ENCODE peak calls at places on chromosomes 13 and 19, in six cellular contexts. U is DND-41; G is CD8-positive, alpha-beta memory T cell; O is dorsolateral prefrontal cortex; D is tibial nerve; H is IMR-90. X is an unnamed sample.

GRCh38 chr19:17996826-17997316 is 11.1 kb upstream of the ARRDC2 start:
- DNase-seq in U (peak; percentile 78), G (peak; percentile 76), O (peak; percentile 86), D (peak; percentile 80), H (peak; percentile 52), X (peak; percentile 82)

GRCh38 chr19:2462635-2463421 is 6.1 kb upstream of the LMNB2 start:
- DNase-seq in U (no peak), G (no peak), O (peak; percentile 89), D (peak; percentile 66), H (peak; percentile 96), X (no peak)

GRCh38 chr13:32638739-32639138 is 52.5 kb downstream of the PDS5B start:
- DNase-seq in U (no peak), G (no peak), O (no peak), D (no peak), H (no peak), X (no peak)

GRCh38 chr13:32454886-32455593 is 27.1 kb upstream of the N4BP2L1 start:
- DNase-seq in U (no peak), G (no peak), O (no peak), D (no peak), H (no peak), X (no peak)

GRCh38 chr13:105735269-105735668 is 800.2 kb downstream of the EFNB2 start:
- DNase-seq in U (peak; percentile 90), G (no peak), O (no peak), D (no peak), H (no peak), X (no peak)

GRCh38 chr19:5030822-5031221 is 61.9 kb downstream of the KDM4B start:
- DNase-seq in U (no peak), G (no peak), O (no peak), D (no peak), H (no peak), X (no peak)

GRCh38 chr19:15296353-15296752 is 36.0 kb downstream of the BRD4 start:
- DNase-seq in U (no peak), G (no peak), O (no peak), D (no peak), H (no peak), X (no peak)

GRCh38 chr19:17337675-17338439 is 504 bp downstream of the GTPBP3 start:
- DNase-seq in U (peak; percentile 52), G (no peak), O (no peak), D (no peak), H (no peak), X (no peak)

GRCh38 chr19:36256064-36256463 is 41.2 kb downstream of the ZNF146 start:
- DNase-seq in U (no peak), G (no peak), O (no peak), D (no peak), H (no peak), X (no peak)

GRCh38 chr19:13093407-13094284 is 9.0 kb downstream of the LYL1 start:
- DNase-seq in U (peak; percentile 83), G (peak; percentile 70), O (peak; percentile 89), D (peak; percentile 60), H (peak; percentile 78), X (peak; percentile 67)

GRCh38 chr19:17347877-17348276 is 10.5 kb downstream of the GTPBP3 start:
- DNase-seq in U (no peak), G (no peak), O (no peak), D (no peak), H (no peak), X (no peak)

GRCh38 chr13:91347996-91348905 is 764 bp downstream of the MIR17HG start:
- DNase-seq in U (peak; percentile 56), G (peak; percentile 74), O (no peak), D (peak; percentile 20), H (no peak), X (peak; percentile 58)

GRCh38 chr19:33515921-33516320 is 5.7 kb downstream of the PEPD start:
- DNase-seq in U (no peak), G (no peak), O (no peak), D (no peak), H (no peak), X (no peak)

GRCh38 chr13:28220166-28220565 is 81.8 kb downstream of the PAN3 start:
- DNase-seq in U (no peak), G (no peak), O (no peak), D (no peak), H (peak; percentile 46), X (no peak)

GRCh38 chr13:36148436-36148835 is 17.3 kb upstream of the DCLK1 start:
- DNase-seq in U (no peak), G (no peak), O (no peak), D (no peak), H (no peak), X (no peak)

GRCh38 chr19:6476155-6476895 is 5.3 kb downstream of the DENND1C start:
- DNase-seq in U (peak; percentile 63), G (peak; percentile 55), O (peak; percentile 69), D (no peak), H (peak; percentile 10), X (peak; percentile 60)

GRCh38 chr19:13007292-13008045 is 12.2 kb downstream of the NFIX start:
- DNase-seq in U (no peak), G (no peak), O (no peak), D (no peak), H (no peak), X (no peak)

DNA sequence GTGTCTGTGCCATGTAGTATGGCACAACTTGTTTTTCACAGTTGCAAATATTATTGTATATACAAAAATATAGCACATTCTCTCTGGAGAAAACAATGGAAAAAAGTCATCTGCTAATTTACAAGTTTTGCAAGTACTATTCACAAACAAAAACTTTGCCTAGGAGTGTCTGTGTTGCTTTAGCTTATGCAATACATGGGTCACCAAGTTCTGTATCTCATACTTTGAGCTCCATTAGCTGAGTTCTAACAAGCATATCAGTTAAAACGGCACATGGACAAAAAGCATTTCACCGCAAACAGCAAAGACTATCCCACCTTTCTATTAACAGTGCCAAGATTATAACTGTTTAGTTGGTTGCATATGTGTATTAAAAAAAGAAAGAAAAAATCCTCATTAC is 4.6 kb downstream of the SPRY2 start:
- DNase-seq in U (no peak), G (no peak), O (no peak), D (no peak), H (peak; percentile 18), X (no peak)
- H3K4me3 ChIP-seq in U (no peak overlapping the region), G (no peak overlapping the region), O (peak overlapping the region; percentile 97), D (peak overlapping the region; percentile 71), H (no peak overlapping the region), X (no peak overlapping the region)

DNA sequence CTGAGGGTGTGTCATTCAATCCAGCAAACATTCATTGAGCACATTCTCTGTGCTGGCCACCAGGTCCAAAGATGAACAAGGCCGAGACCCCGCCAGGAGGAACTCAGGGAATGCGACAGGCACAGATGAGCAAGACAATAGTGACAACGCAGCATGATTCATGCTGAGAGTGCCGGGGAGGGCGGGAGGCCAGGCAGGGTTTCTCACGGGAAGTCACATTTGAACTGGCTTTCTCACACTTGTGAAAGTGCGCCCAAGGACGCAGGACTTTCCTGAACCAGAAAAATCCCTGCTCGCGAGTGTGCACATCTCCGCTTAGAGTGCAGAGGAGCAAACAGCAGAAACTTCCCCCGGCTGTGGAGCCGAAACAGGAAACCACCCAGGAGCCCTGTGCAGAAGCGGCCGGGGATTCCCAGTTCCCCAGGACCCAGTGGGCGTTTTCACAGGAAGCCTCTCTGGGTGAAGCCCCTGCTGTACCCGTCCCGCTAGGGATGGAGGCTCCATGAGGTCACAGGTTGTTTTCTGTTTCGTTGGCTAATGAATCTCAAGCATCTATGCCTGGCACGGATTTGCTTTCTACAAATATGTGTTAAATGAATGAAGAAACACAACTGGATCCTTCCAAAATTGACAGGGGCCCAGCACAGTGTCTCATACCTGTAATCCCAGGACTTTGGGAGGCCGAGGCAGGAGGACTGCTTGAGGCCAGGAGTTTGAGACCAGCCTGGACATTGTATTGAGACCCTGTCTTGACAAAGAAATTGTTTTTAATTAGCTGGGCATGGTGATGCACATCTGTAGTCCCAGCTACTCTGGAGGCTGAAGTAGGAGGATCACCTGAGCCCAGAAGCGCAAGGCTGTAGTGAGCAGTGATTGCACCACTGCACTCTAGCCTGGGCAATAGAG is 68.4 kb upstream of the TM9SF2 start:
- DNase-seq in U (peak; percentile 57), G (peak; percentile 87), O (peak; percentile 40), D (peak; percentile 57), H (peak; percentile 73), X (peak; percentile 45)
- H3K27ac ChIP-seq in U (no peak overlapping the region), G (peak overlapping the region; percentile 32), O (no peak overlapping the region), D (peak overlapping the region; percentile 38), H (no peak overlapping the region), X (peak overlapping the region; percentile 84)

GRCh38 chr19:55319786-55320185 is 5.4 kb downstream of the TMEM150B start:
- DNase-seq in U (no peak), G (no peak), O (peak; percentile 53), D (no peak), H (peak; percentile 28), X (no peak)
- H3K4me3 ChIP-seq in U (no peak overlapping the region), G (no peak overlapping the region), O (peak overlapping the region; percentile 16), D (no peak overlapping the region), H (peak overlapping the region; percentile 14), X (no peak overlapping the region)

DNA sequence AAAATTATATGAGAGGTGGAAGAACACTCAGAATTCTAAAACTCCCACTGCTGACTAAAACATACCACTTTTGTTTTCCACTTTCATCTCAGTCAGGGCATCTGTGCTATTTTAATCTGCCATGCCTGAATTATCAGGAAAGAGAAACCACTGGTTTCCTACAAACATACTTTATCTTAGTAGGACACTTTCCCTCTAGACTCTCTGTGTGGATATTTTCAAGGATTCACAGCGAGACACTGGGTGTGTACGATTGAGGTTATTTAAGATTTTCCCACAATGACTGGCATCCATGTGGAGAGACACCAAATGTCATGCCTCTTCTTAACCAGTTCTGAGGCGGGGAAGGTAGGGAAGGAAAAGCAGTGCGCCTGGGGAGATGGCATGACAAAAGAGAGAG is 212.2 kb downstream of the ENOX1 start:
- DNase-seq in U (no peak), G (no peak), O (no peak), D (no peak), H (no peak), X (no peak)
- H3K27ac ChIP-seq in U (no peak overlapping the region), G (no peak overlapping the region), O (peak overlapping the region; percentile 13), D (no peak overlapping the region), H (no peak overlapping the region), X (no peak overlapping the region)

GRCh38 chr19:11558881-11559828 is at the start of gene ELOF1:
- DNase-seq in U (peak; percentile 98), G (peak; percentile 96), O (peak; percentile 98), D (peak; percentile 91), H (peak; percentile 98), X (peak; percentile 96)

GRCh38 chr19:11556634-11557420 is 2.2 kb downstream of the ELOF1 start:
- DNase-seq in U (no peak), G (no peak), O (no peak), D (no peak), H (no peak), X (no peak)

GRCh38 chr19:11555246-11555645 is 3.8 kb downstream of the ELOF1 start:
- DNase-seq in U (no peak), G (no peak), O (no peak), D (no peak), H (no peak), X (no peak)

GRCh38 chr19:11563530-11563929 is 4.5 kb upstream of the ELOF1 start:
- DNase-seq in U (no peak), G (no peak), O (no peak), D (no peak), H (no peak), X (no peak)

GRCh38 chr19:11560404-11560988 is 1.5 kb upstream of the ELOF1 start:
- DNase-seq in U (peak; percentile 79), G (peak; percentile 64), O (peak; percentile 51), D (no peak), H (peak; percentile 84), X (peak; percentile 43)
- H3K4me3 ChIP-seq in U (no peak overlapping the region), G (peak overlapping the region; percentile 24), O (no peak overlapping the region), D (no peak overlapping the region), H (no peak overlapping the region), X (peak overlapping the region; percentile 65)

X was measured in CD4-positive, CD25-positive, alpha-beta regulatory T cell.